ENCODE peak calls at places on chromosomes 11 and 22, in six cellular contexts. M is A549, L is GM12878, G is NB4, B is endothelial cell of umbilical vein, Q is K562. N is an unnamed sample.
A peak's percentile ranks its signal among the peaks of the same experiment; 100 is the strongest.

GRCh38 chr22:25365491-25366261 is 146.2 kb downstream of the CRYBB2 start:
- DNase-seq in M (no peak), L (no peak), G (no peak), B (peak; percentile 26), Q (no peak), N (no peak)

GRCh38 chr11:59783632-59784090 is 26.9 kb downstream of the MRPL16 start:
- DNase-seq in M (no peak), L (no peak), G (no peak), B (no peak), Q (no peak), N (no peak)

GRCh38 chr11:118924591-118925585 is 838 bp downstream of the BCL9L start:
- DNase-seq in M (peak; percentile 49), L (no peak), G (peak; percentile 68), B (peak; percentile 59), Q (peak; percentile 62), N (no peak)

GRCh38 chr22:46011627-46012181 is 34.7 kb upstream of the WNT7B start:
- DNase-seq in M (no peak), L (no peak), G (no peak), B (no peak), Q (no peak), N (no peak)

GRCh38 chr11:12155696-12156095 is 45.3 kb downstream of the MICAL2 start:
- DNase-seq in M (no peak), L (no peak), G (no peak), B (no peak), Q (no peak), N (no peak)

GRCh38 chr11:77125191-77125590 is 2.9 kb upstream of the MYO7A start:
- DNase-seq in M (no peak), L (no peak), G (no peak), B (no peak), Q (no peak), N (no peak)

GRCh38 chr11:5280582-5281102 is 10.9 kb upstream of the HBE1 start:
- DNase-seq in M (peak; percentile 98), L (peak; percentile 47), G (peak; percentile 89), B (peak; percentile 96), Q (peak; percentile 91), N (peak; percentile 44)

GRCh38 chr11:47348859-47349258 is 3.6 kb downstream of the MYBPC3 start:
- DNase-seq in M (peak; percentile 63), L (no peak), G (peak; percentile 80), B (no peak), Q (no peak), N (peak; percentile 53)

DNA sequence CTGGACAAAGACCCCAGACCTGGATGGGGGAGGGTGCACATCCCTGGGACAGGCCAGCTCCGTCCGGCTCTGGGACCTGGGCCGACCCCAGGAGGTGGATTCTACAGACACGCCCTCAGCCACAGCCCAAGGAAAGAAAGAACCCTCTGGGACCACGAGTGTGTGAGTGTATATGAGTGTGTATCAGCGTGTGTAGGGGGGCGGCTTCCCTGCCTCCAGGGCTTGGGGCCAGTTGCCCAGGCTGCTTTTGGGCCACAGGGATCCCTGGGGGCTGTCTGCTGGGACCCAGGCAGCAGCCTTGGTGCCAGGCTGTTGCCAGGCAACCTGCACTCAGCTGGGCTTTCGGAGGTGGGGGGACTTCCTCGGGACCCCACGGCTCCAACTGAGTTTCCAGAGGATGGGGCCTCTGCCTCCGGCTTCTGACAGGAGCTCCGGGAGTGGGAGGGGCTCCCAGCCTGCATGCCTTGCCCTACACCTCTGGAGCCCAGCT is 8.9 kb downstream of the DUSP8 start:
- DNase-seq in M (no peak), L (no peak), G (no peak), B (no peak), Q (no peak), N (no peak)
- TF ChIP-seq MYC in M (no peak), L (no peak), G (no peak), B (no peak), Q (no peak), N (no peak)

GRCh38 chr22:37173709-37174108 is 14.3 kb downstream of the C1QTNF6 start:
- DNase-seq in M (no peak), L (no peak), G (no peak), B (no peak), Q (no peak), N (no peak)
- TF ChIP-seq MYC in M (no peak), L (no peak), G (no peak), B (no peak), Q (no peak), N (no peak)

GRCh38 chr22:20126284-20127029 is 5.1 kb upstream of the ZDHHC8 start:
- DNase-seq in M (no peak), L (no peak), G (no peak), B (no peak), Q (no peak), N (no peak)

GRCh38 chr22:20127869-20128618 is 3.6 kb upstream of the ZDHHC8 start:
- DNase-seq in M (no peak), L (no peak), G (no peak), B (no peak), Q (no peak), N (no peak)

GRCh38 chr22:20128902-20129746 is 2.5 kb upstream of the ZDHHC8 start:
- DNase-seq in M (peak; percentile 46), L (no peak), G (peak; percentile 54), B (peak; percentile 33), Q (peak; percentile 86), N (peak; percentile 49)

GRCh38 chr22:20128619-20128901 is 3.0 kb upstream of the ZDHHC8 start:
- DNase-seq in M (no peak), L (no peak), G (no peak), B (no peak), Q (no peak), N (no peak)

GRCh38 chr22:20127318-20127868 is 4.2 kb upstream of the ZDHHC8 start:
- DNase-seq in M (no peak), L (no peak), G (no peak), B (no peak), Q (no peak), N (no peak)
- TF ChIP-seq MYC in M (no peak), L (no peak), G (no peak), B (no peak), Q (no peak), N (no peak)

GRCh38 chr11:9208726-9209501 is 56.2 kb downstream of the DENND5A start:
- DNase-seq in M (no peak), L (peak; percentile 42), G (no peak), B (no peak), Q (no peak), N (no peak)
- TF ChIP-seq MYC in M (no peak), L (no peak), G (no peak), B (no peak), Q (no peak), N (no peak)

N was measured in HepG2.